ENCODE peak calls at places on chromosomes 6 and 20, in six cellular contexts. L, V, S, F, T and H are unnamed samples.

GRCh38 chr6:162940426-162940825 is 212.7 kb downstream of the PACRG start:
- DNase-seq in L (no peak), V (no peak), S (no peak), F (no peak), T (no peak), H (no peak)

GRCh38 chr6:136073216-136073615 is 176.9 kb downstream of the MTFR2 start:
- DNase-seq in L (no peak), V (no peak), S (no peak), F (no peak), T (no peak), H (no peak)

GRCh38 chr20:54128175-54128574 is 45.6 kb downstream of the CYP24A1 start:
- DNase-seq in L (no peak), V (no peak), S (no peak), F (no peak), T (no peak), H (no peak)

GRCh38 chr6:41321183-41321582 is 14.2 kb upstream of the NCR2 start:
- DNase-seq in L (no peak), V (no peak), S (no peak), F (no peak), T (no peak), H (no peak)

GRCh38 chr6:131966443-131966842 is 15.3 kb upstream of the CCN2 start:
- DNase-seq in L (no peak), V (no peak), S (peak; percentile 100), F (peak; percentile 23), T (no peak), H (no peak)

GRCh38 chr6:15026832-15027231 is 219.0 kb upstream of the JARID2 start:
- DNase-seq in L (no peak), V (no peak), S (peak; percentile 3), F (no peak), T (peak; percentile 20), H (peak; percentile 65)

GRCh38 chr6:156400487-156400886 is 376.7 kb upstream of the ARID1B start:
- DNase-seq in L (no peak), V (no peak), S (no peak), F (no peak), T (no peak), H (no peak)

GRCh38 chr20:48594533-48594932 is 233.3 kb downstream of the PREX1 start:
- DNase-seq in L (no peak), V (no peak), S (no peak), F (no peak), T (no peak), H (no peak)

GRCh38 chr6:43773981-43774775 is 4.2 kb downstream of the VEGFA start:
- DNase-seq in L (no peak), V (no peak), S (no peak), F (no peak), T (peak; percentile 13), H (no peak)

GRCh38 chr20:17934141-17934862 is 34.3 kb downstream of the SNX5 start:
- DNase-seq in L (no peak), V (no peak), S (no peak), F (no peak), T (no peak), H (no peak)